ENCODE peak calls at places on chromosomes 12 and 14, in four cellular contexts. One of them, this sample, is unnamed.

GRCh38 chr12:122888232-122888752 is 7.6 kb downstream of the VPS37B start:
- DNase-seq in activated T-helper 1 cell treated with Interleukin-2 at 50 U/mL for 16 hours: peak
- DNase-seq in brain microvascular endothelial cell: peak
- DNase-seq in endothelial cell: no peak
- DNase-seq in this sample: no peak

GRCh38 chr14:95292660-95293425 is 26.9 kb downstream of the CLMN start:
- DNase-seq in brain microvascular endothelial cell: no peak
- DNase-seq in activated T-helper 1 cell treated with Interleukin-2 at 50 U/mL for 16 hours: no peak
- DNase-seq in endothelial cell: no peak
- DNase-seq in this sample: no peak

GRCh38 chr14:92173668-92174067 is 51.9 kb downstream of the CPSF2 start:
- DNase-seq in brain microvascular endothelial cell: peak
- DNase-seq in activated T-helper 1 cell treated with Interleukin-2 at 50 U/mL for 16 hours: no peak
- DNase-seq in endothelial cell: no peak
- DNase-seq in this sample: peak

GRCh38 chr12:40226652-40227051 is 1.9 kb downstream of the LRRK2 start:
- DNase-seq in brain microvascular endothelial cell: peak
- DNase-seq in activated T-helper 1 cell treated with Interleukin-2 at 50 U/mL for 16 hours: no peak
- DNase-seq in endothelial cell: no peak
- DNase-seq in this sample: no peak

GRCh38 chr14:51880810-51881580 is 20.6 kb downstream of the GNG2 start:
- DNase-seq in activated T-helper 1 cell treated with Interleukin-2 at 50 U/mL for 16 hours: no peak
- DNase-seq in brain microvascular endothelial cell: no peak
- DNase-seq in endothelial cell: no peak
- DNase-seq in this sample: no peak

GRCh38 chr14:55580401-55581010 is 499 bp downstream of the KTN1 start:
- DNase-seq in brain microvascular endothelial cell: no peak
- DNase-seq in endothelial cell: peak
- DNase-seq in activated T-helper 1 cell treated with Interleukin-2 at 50 U/mL for 16 hours: peak
- DNase-seq in this sample: no peak

GRCh38 chr12:69388371-69388770 is 28.8 kb downstream of the YEATS4 start:
- DNase-seq in brain microvascular endothelial cell: no peak
- DNase-seq in endothelial cell: no peak
- DNase-seq in activated T-helper 1 cell treated with Interleukin-2 at 50 U/mL for 16 hours: no peak
- DNase-seq in this sample: no peak

GRCh38 chr12:26937443-26937862 is 328 bp downstream of the INTS13 start:
- DNase-seq in endothelial cell: no peak
- DNase-seq in activated T-helper 1 cell treated with Interleukin-2 at 50 U/mL for 16 hours: no peak
- DNase-seq in brain microvascular endothelial cell: no peak
- DNase-seq in this sample: no peak

GRCh38 chr12:27305673-27306504 is 26.7 kb upstream of the BMAL2 start:
- DNase-seq in endothelial cell: no peak
- DNase-seq in activated T-helper 1 cell treated with Interleukin-2 at 50 U/mL for 16 hours: no peak
- DNase-seq in brain microvascular endothelial cell: no peak
- DNase-seq in this sample: peak

GRCh38 chr14:58130121-58130782 is 21.8 kb downstream of the ARMH4 start:
- DNase-seq in brain microvascular endothelial cell: no peak
- DNase-seq in endothelial cell: no peak
- DNase-seq in activated T-helper 1 cell treated with Interleukin-2 at 50 U/mL for 16 hours: no peak
- DNase-seq in this sample: no peak

GRCh38 chr12:74538491-74539258 is 1.0 kb downstream of the ATXN7L3B start:
- DNase-seq in brain microvascular endothelial cell: no peak
- DNase-seq in endothelial cell: no peak
- DNase-seq in activated T-helper 1 cell treated with Interleukin-2 at 50 U/mL for 16 hours: peak
- DNase-seq in this sample: no peak

GRCh38 chr12:71731439-71732356 is 23.0 kb upstream of the RAB21 start:
- DNase-seq in brain microvascular endothelial cell: peak
- DNase-seq in activated T-helper 1 cell treated with Interleukin-2 at 50 U/mL for 16 hours: no peak
- DNase-seq in endothelial cell: no peak
- DNase-seq in this sample: no peak

GRCh38 chr14:60657609-60657983 is 8.3 kb upstream of the SIX1 start:
- DNase-seq in endothelial cell: peak
- DNase-seq in brain microvascular endothelial cell: no peak
- DNase-seq in activated T-helper 1 cell treated with Interleukin-2 at 50 U/mL for 16 hours: no peak
- DNase-seq in this sample: no peak